ENCODE peak calls at places on chromosomes 11 and 22, in five cellular contexts. L is colonic mucosa; Z is CD4-positive, CD25-positive, alpha-beta regulatory T cell; W is transverse colon; K is CD8-positive, alpha-beta T cell. V is an unnamed sample. For H3K36me3, the result is how much of the 10 kb centered on the place peaks cover.

GRCh38 chr11:43119275-43119970 is 192.4 kb upstream of the API5 start:
- DNase-seq in Z (no peak), L (no peak), K (no peak), W (no peak), V (no peak)

GRCh38 chr22:24027991-24028390 is 16.9 kb downstream of the CABIN1 start:
- DNase-seq in Z (no peak), W (no peak), L (no peak), K (no peak), V (no peak)

GRCh38 chr22:40094449-40094848 is 83.3 kb upstream of the TNRC6B start:
- DNase-seq in L (no peak), K (no peak), Z (no peak), W (no peak), V (no peak)

GRCh38 chr11:36009469-36009868 is 65.6 kb downstream of the LDLRAD3 start:
- DNase-seq in W (no peak), K (no peak), Z (no peak), L (no peak), V (no peak)

GRCh38 chr11:130162733-130163132 is 3.2 kb downstream of the ST14 start:
- DNase-seq in K (no peak), W (peak), Z (no peak), L (peak), V (no peak)

GRCh38 chr11:114972105-114972504 is 293.8 kb downstream of the NXPE2 start:
- DNase-seq in K (no peak), L (no peak), Z (no peak), W (no peak), V (no peak)

GRCh38 chr11:129701706-129702105 is 113.9 kb upstream of the TMEM45B start:
- DNase-seq in Z (no peak), K (no peak), L (no peak), W (no peak), V (peak)

GRCh38 chr11:35116245-35116644 is 22.7 kb upstream of the CD44 start:
- DNase-seq in K (no peak), W (no peak), Z (no peak), L (no peak), V (no peak)

GRCh38 chr22:31436132-31436531 is 36.7 kb downstream of the DRG1 start:
- DNase-seq in K (no peak), L (no peak), W (no peak), Z (no peak), V (no peak)

GRCh38 chr11:126328938-126329643 is 25.2 kb downstream of the DCPS start:
- DNase-seq in L (no peak), K (no peak), W (no peak), Z (no peak), V (no peak)

GRCh38 chr11:122681070-122681469 is 25.5 kb downstream of the UBASH3B start:
- DNase-seq in W (no peak), Z (no peak), L (no peak), K (no peak), V (no peak)

GRCh38 chr11:48081151-48082010 is 101.0 kb downstream of the PTPRJ start:
- DNase-seq in Z (no peak), L (no peak), W (no peak), K (no peak), V (no peak)

GRCh38 chr11:130677486-130678153 is 229.2 kb downstream of the ADAMTS15 start:
- DNase-seq in K (no peak), W (no peak), Z (no peak), L (no peak), V (peak)

GRCh38 chr11:7965386-7965785 is at the start of gene NLRP10:
- DNase-seq in L (no peak), Z (no peak), W (no peak), K (no peak), V (no peak)

GRCh38 chr11:46237248-46238077 is 40.0 kb upstream of the CREB3L1 start:
- DNase-seq in W (peak), Z (peak), L (peak), K (peak), V (no peak)

GRCh38 chr11:69854719-69855118 is 35.5 kb upstream of the FGF3 start:
- DNase-seq in Z (no peak), W (no peak), K (no peak), L (no peak), V (no peak)

GRCh38 chr11:59144579-59145345 is 2.1 kb downstream of the FAM111A start:
- DNase-seq in W (peak), L (peak), Z (peak), K (peak), V (peak)

GRCh38 chr22:31818481-31819392 is 64.9 kb downstream of the DEPDC5 start:
- DNase-seq in K (no peak), L (no peak), Z (no peak), W (no peak), V (no peak)

GRCh38 chr11:122785156-122785605 is 53.1 kb upstream of the CRTAM start:
- DNase-seq in L (no peak), Z (no peak), K (no peak), W (no peak), V (no peak)

GRCh38 chr11:96755209-96755608 is 365.4 kb downstream of the JRKL start:
- DNase-seq in W (no peak), K (no peak), Z (no peak), L (no peak), V (no peak)

GRCh38 chr22:49630448-49630946 is 197.2 kb downstream of the BRD1 start:
- DNase-seq in K (no peak), Z (no peak), W (no peak), L (no peak), V (no peak)

GRCh38 chr22:19398680-19399079 is 32.9 kb downstream of the HIRA start:
- DNase-seq in Z (no peak), K (no peak), W (no peak), L (no peak), V (no peak)

GRCh38 chr11:125621995-125622394 is 3.0 kb upstream of the CHEK1 start:
- DNase-seq in K (no peak), L (no peak), W (no peak), Z (no peak), V (no peak)

GRCh38 chr11:8095831-8096522 is 15.0 kb downstream of the TUB start:
- DNase-seq in Z (no peak), K (no peak), L (peak), W (no peak), V (no peak)

GRCh38 chr11:32792948-32793475 is 1.4 kb downstream of the CCDC73 start:
- DNase-seq in L (peak), Z (peak), K (peak), W (peak), V (no peak)

GRCh38 chr11:110919241-110919893 is 207.1 kb upstream of the ARHGAP20 start:
- DNase-seq in K (no peak), Z (no peak), L (no peak), W (no peak), V (no peak)

GRCh38 chr11:69241075-69241740 is 52.7 kb upstream of the MYEOV start:
- DNase-seq in L (peak), W (no peak), K (no peak), Z (no peak), V (peak)

GRCh38 chr11:11910541-11910940 is 68.8 kb downstream of the USP47 start:
- DNase-seq in L (no peak), K (no peak), W (no peak), Z (no peak), V (no peak)
- H3K36me3 ChIP-seq in L (under half), K (under half), W (under half), Z (under half), V (under half)

DNA sequence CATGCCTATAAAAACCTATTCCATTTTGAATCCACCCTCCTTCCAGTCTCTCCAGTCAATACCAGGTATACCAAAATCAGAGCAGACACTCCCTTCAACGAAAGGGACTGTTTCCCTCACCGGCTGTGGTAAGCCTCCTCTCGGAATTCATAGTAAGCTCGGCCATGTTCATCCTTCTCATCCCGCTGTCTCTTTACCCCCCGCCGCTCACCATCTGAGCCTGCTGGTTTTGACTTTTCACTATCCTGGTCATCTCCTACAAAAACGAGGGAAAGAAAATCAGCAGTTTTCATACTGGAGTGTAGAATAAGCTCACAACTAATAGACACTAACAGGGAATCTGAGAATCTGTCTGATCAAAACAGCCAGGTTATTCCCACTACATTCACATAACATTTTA is 3.1 kb downstream of the HNRNPUL2 start:
- DNase-seq in Z (no peak), W (no peak), K (no peak), L (no peak), V (no peak)
- H3K36me3 ChIP-seq in Z (half or more), W (under half), K (under half), L (under half), V (half or more)

GRCh38 chr22:27851974-27852713 is 50.6 kb upstream of the MN1 start:
- DNase-seq in K (no peak), Z (no peak), W (no peak), L (no peak), V (peak)
- H3K36me3 ChIP-seq in K (under half), Z (half or more), W (under half), L (under half), V (under half)

GRCh38 chr11:20782771-20783170 is 113.4 kb downstream of the NELL1 start:
- DNase-seq in Z (no peak), W (no peak), L (no peak), K (no peak), V (no peak)
- H3K36me3 ChIP-seq in Z (under half), W (under half), L (under half), K (under half), V (under half)

DNA sequence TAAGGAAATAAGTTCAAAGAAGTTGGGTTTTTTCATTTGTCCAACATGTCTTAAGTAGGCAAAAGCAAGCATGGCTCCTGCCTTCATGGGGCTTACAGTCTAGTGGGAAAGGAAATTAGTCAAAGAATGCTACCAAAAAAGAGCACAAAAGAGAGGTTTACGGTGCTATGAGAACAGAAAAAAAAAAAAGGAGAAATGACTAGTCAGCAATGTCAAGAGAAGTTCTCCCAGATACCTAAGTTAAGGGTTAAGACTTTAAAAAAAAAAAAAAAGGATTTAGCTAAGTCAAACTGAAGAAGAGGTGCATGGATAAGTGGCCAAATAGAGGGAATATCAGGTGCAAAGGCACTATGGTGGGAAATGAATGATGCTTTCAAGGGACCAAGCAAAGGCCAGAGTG is 29.3 kb downstream of the SERGEF start:
- DNase-seq in W (no peak), L (no peak), K (no peak), Z (no peak), V (no peak)
- H3K36me3 ChIP-seq in W (under half), L (under half), K (under half), Z (under half), V (under half)